ENCODE peak calls at places on chromosome 4, in ten cellular contexts. S, W, H, Q, A, C, X, L, B and M are unnamed samples.

GRCh38 chr4:113016377-113016776 is 33.1 kb upstream of the ANK2 start:
- DNase-seq in Q (no peak), B (no peak), L (no peak), A (no peak), H (no peak), C (no peak), S (no peak), X (no peak), W (no peak), M (no peak)

GRCh38 chr4:40563401-40563800 is 66.3 kb downstream of the RBM47 start:
- DNase-seq in H (no peak), C (no peak), L (no peak), S (no peak), A (no peak), Q (peak; percentile 67), B (no peak), X (no peak), W (no peak), M (no peak)

GRCh38 chr4:72312032-72312650 is 256.9 kb downstream of the ADAMTS3 start:
- DNase-seq in L (no peak), A (peak; percentile 75), Q (peak; percentile 92), H (no peak), C (peak; percentile 54), W (peak; percentile 87), B (no peak), S (no peak), X (peak; percentile 97), M (peak; percentile 1)

GRCh38 chr4:149264093-149264733 is 551.4 kb downstream of the IQCM start:
- DNase-seq in L (no peak), H (peak; percentile 22), B (peak; percentile 18), Q (peak; percentile 73), C (peak; percentile 50), X (peak; percentile 33), W (peak; percentile 5), A (peak; percentile 75), S (peak; percentile 1), M (peak; percentile 1)

GRCh38 chr4:123786955-123787354 is 390.4 kb downstream of the SPRY1 start:
- DNase-seq in H (no peak), W (peak; percentile 77), L (no peak), S (no peak), A (no peak), C (no peak), B (no peak), Q (no peak), X (no peak), M (no peak)

GRCh38 chr4:3703677-3704521 is 62.3 kb upstream of the ADRA2C start:
- DNase-seq in B (no peak), X (no peak), L (no peak), A (peak; percentile 76), Q (peak; percentile 65), C (no peak), H (no peak), W (no peak), S (no peak), M (no peak)

GRCh38 chr4:100314057-100314456 is 123.8 kb upstream of the DDIT4L start:
- DNase-seq in X (no peak), A (peak; percentile 51), C (no peak), L (no peak), Q (peak; percentile 44), H (no peak), S (no peak), B (no peak), W (no peak), M (no peak)

GRCh38 chr4:1207157-1207470 is 34.7 kb upstream of the SPON2 start:
- DNase-seq in L (no peak), S (no peak), A (no peak), Q (no peak), X (no peak), C (no peak), H (no peak), W (no peak), B (no peak), M (no peak)

GRCh38 chr4:115918149-115918548 is 804.7 kb upstream of the NDST4 start:
- DNase-seq in X (no peak), L (no peak), W (no peak), C (no peak), Q (no peak), B (no peak), A (no peak), H (no peak), S (no peak), M (no peak)

GRCh38 chr4:54897590-54897989 is 227.8 kb downstream of the KDR start:
- DNase-seq in B (no peak), L (no peak), X (no peak), H (no peak), W (no peak), A (no peak), Q (no peak), S (no peak), C (no peak), M (no peak)